ENCODE peak calls at places on chromosomes 13 and 19, in six cellular contexts. One of them, this sample, is unnamed.

GRCh38 chr13:86725105-86725504 is 925.9 kb upstream of the SLITRK6 start:
- DNase-seq in neuronal stem cell: no peak
- DNase-seq in SK-N-SH: peak; percentile 3
- DNase-seq in CD4-positive, CD25-positive, alpha-beta regulatory T cell: no peak
- DNase-seq in tibial artery: no peak
- DNase-seq in pancreas: no peak
- DNase-seq in this sample: peak; percentile 7

GRCh38 chr19:10816691-10817090 is 19.3 kb downstream of the TMED1 start:
- DNase-seq in neuronal stem cell: no peak
- DNase-seq in SK-N-SH: peak; percentile 58
- DNase-seq in CD4-positive, CD25-positive, alpha-beta regulatory T cell: no peak
- DNase-seq in tibial artery: no peak
- DNase-seq in pancreas: no peak
- DNase-seq in this sample: no peak

GRCh38 chr13:92460479-92460878 is 766.1 kb upstream of the GPC6 start:
- DNase-seq in neuronal stem cell: no peak
- DNase-seq in SK-N-SH: no peak
- DNase-seq in CD4-positive, CD25-positive, alpha-beta regulatory T cell: no peak
- DNase-seq in tibial artery: no peak
- DNase-seq in pancreas: peak; percentile 53
- DNase-seq in this sample: no peak

GRCh38 chr19:15337202-15337601 is 4.9 kb upstream of the BRD4 start:
- DNase-seq in neuronal stem cell: no peak
- DNase-seq in SK-N-SH: no peak
- DNase-seq in CD4-positive, CD25-positive, alpha-beta regulatory T cell: no peak
- DNase-seq in tibial artery: peak; percentile 46
- DNase-seq in pancreas: no peak
- DNase-seq in this sample: no peak

GRCh38 chr19:42352216-42352892 is 26.9 kb downstream of the MEGF8 start:
- DNase-seq in neuronal stem cell: peak; percentile 20
- DNase-seq in SK-N-SH: peak; percentile 58
- DNase-seq in CD4-positive, CD25-positive, alpha-beta regulatory T cell: no peak
- DNase-seq in tibial artery: no peak
- DNase-seq in pancreas: no peak
- DNase-seq in this sample: no peak

GRCh38 chr13:33213797-33214196 is 71.8 kb downstream of the STARD13 start:
- DNase-seq in neuronal stem cell: no peak
- DNase-seq in SK-N-SH: no peak
- DNase-seq in CD4-positive, CD25-positive, alpha-beta regulatory T cell: no peak
- DNase-seq in tibial artery: no peak
- DNase-seq in pancreas: no peak
- DNase-seq in this sample: no peak

GRCh38 chr13:112885242-112885781 is 83.7 kb upstream of the MCF2L start:
- DNase-seq in neuronal stem cell: no peak
- DNase-seq in SK-N-SH: no peak
- DNase-seq in CD4-positive, CD25-positive, alpha-beta regulatory T cell: no peak
- DNase-seq in tibial artery: no peak
- DNase-seq in pancreas: no peak
- DNase-seq in this sample: no peak

GRCh38 chr13:85544756-85545155 is 254.5 kb downstream of the SLITRK6 start:
- DNase-seq in neuronal stem cell: no peak
- DNase-seq in SK-N-SH: no peak
- DNase-seq in CD4-positive, CD25-positive, alpha-beta regulatory T cell: no peak
- DNase-seq in tibial artery: no peak
- DNase-seq in pancreas: no peak
- DNase-seq in this sample: no peak

GRCh38 chr13:47650221-47650620 is 350.9 kb downstream of the SUCLA2 start:
- DNase-seq in neuronal stem cell: no peak
- DNase-seq in SK-N-SH: peak; percentile 1
- DNase-seq in CD4-positive, CD25-positive, alpha-beta regulatory T cell: no peak
- DNase-seq in tibial artery: no peak
- DNase-seq in pancreas: no peak
- DNase-seq in this sample: no peak

GRCh38 chr19:14061751-14062557 is at the start of gene PALM3:
- DNase-seq in neuronal stem cell: no peak
- DNase-seq in SK-N-SH: peak; percentile 14
- DNase-seq in CD4-positive, CD25-positive, alpha-beta regulatory T cell: no peak
- DNase-seq in tibial artery: no peak
- DNase-seq in pancreas: peak; percentile 95
- DNase-seq in this sample: no peak

GRCh38 chr13:30193279-30194234 is 113.8 kb downstream of the KATNAL1 start:
- DNase-seq in neuronal stem cell: no peak
- DNase-seq in SK-N-SH: no peak
- DNase-seq in CD4-positive, CD25-positive, alpha-beta regulatory T cell: no peak
- DNase-seq in tibial artery: no peak
- DNase-seq in pancreas: no peak
- DNase-seq in this sample: no peak

GRCh38 chr19:48896191-48896720 is 2.3 kb downstream of the TULP2 start:
- DNase-seq in neuronal stem cell: peak; percentile 53
- DNase-seq in SK-N-SH: peak; percentile 90
- DNase-seq in CD4-positive, CD25-positive, alpha-beta regulatory T cell: peak; percentile 47
- DNase-seq in tibial artery: peak; percentile 57
- DNase-seq in pancreas: peak; percentile 63
- DNase-seq in this sample: no peak

GRCh38 chr19:29378126-29378525 is 147.7 kb upstream of the VSTM2B start:
- DNase-seq in neuronal stem cell: no peak
- DNase-seq in SK-N-SH: no peak
- DNase-seq in CD4-positive, CD25-positive, alpha-beta regulatory T cell: no peak
- DNase-seq in tibial artery: no peak
- DNase-seq in pancreas: no peak
- DNase-seq in this sample: no peak

GRCh38 chr19:30563691-30564090 is 191.5 kb downstream of the ZNF536 start:
- DNase-seq in neuronal stem cell: no peak
- DNase-seq in SK-N-SH: no peak
- DNase-seq in CD4-positive, CD25-positive, alpha-beta regulatory T cell: no peak
- DNase-seq in tibial artery: no peak
- DNase-seq in pancreas: no peak
- DNase-seq in this sample: no peak

GRCh38 chr19:42412223-42412622 is 15.0 kb downstream of the LIPE start:
- DNase-seq in neuronal stem cell: no peak
- DNase-seq in SK-N-SH: peak; percentile 70
- DNase-seq in CD4-positive, CD25-positive, alpha-beta regulatory T cell: no peak
- DNase-seq in tibial artery: no peak
- DNase-seq in pancreas: no peak
- DNase-seq in this sample: no peak

GRCh38 chr13:103063376-103063775 is 2.8 kb downstream of the SLC10A2 start:
- DNase-seq in neuronal stem cell: no peak
- DNase-seq in SK-N-SH: no peak
- DNase-seq in CD4-positive, CD25-positive, alpha-beta regulatory T cell: no peak
- DNase-seq in tibial artery: no peak
- DNase-seq in pancreas: no peak
- DNase-seq in this sample: no peak

GRCh38 chr13:66492479-66492878 is 737.7 kb downstream of the PCDH9 start:
- DNase-seq in neuronal stem cell: no peak
- DNase-seq in SK-N-SH: peak; percentile 4
- DNase-seq in CD4-positive, CD25-positive, alpha-beta regulatory T cell: no peak
- DNase-seq in tibial artery: no peak
- DNase-seq in pancreas: no peak
- DNase-seq in this sample: peak; percentile 20

GRCh38 chr13:66483712-66484111 is 746.4 kb downstream of the PCDH9 start:
- DNase-seq in neuronal stem cell: no peak
- DNase-seq in SK-N-SH: no peak
- DNase-seq in CD4-positive, CD25-positive, alpha-beta regulatory T cell: no peak
- DNase-seq in tibial artery: no peak
- DNase-seq in pancreas: no peak
- DNase-seq in this sample: no peak

GRCh38 chr13:66491241-66491640 is 738.9 kb downstream of the PCDH9 start:
- DNase-seq in neuronal stem cell: no peak
- DNase-seq in SK-N-SH: no peak
- DNase-seq in CD4-positive, CD25-positive, alpha-beta regulatory T cell: no peak
- DNase-seq in tibial artery: no peak
- DNase-seq in pancreas: no peak
- DNase-seq in this sample: no peak

GRCh38 chr13:66489586-66489985 is 740.5 kb downstream of the PCDH9 start:
- DNase-seq in neuronal stem cell: no peak
- DNase-seq in SK-N-SH: no peak
- DNase-seq in CD4-positive, CD25-positive, alpha-beta regulatory T cell: no peak
- DNase-seq in tibial artery: no peak
- DNase-seq in pancreas: no peak
- DNase-seq in this sample: no peak

DNA sequence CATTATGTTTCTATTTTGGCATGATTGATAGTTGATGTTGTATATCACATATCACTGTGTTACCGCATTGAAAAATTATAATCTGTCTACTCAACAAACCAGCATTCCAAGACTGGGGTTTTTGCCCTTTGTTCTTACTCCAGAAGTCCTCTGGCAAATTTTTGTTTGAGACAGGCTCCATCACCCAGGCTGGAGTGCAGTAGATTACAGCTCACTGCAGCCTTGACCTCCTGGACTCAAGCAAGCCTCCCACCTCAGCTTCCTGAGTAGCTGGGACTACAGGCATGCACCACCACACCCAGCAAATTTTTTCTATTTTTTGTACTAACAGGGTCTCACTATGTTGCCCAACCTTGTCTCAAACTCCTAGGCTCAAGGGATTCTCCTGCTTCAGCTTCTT is 741.0 kb downstream of the PCDH9 start:
- DNase-seq in neuronal stem cell: no peak
- DNase-seq in SK-N-SH: no peak
- DNase-seq in CD4-positive, CD25-positive, alpha-beta regulatory T cell: no peak
- DNase-seq in tibial artery: no peak
- DNase-seq in pancreas: no peak
- DNase-seq in this sample: no peak
- H3K4me3 ChIP-seq in neuronal stem cell: no peak overlapping the region
- H3K4me3 ChIP-seq in SK-N-SH: no peak overlapping the region
- H3K4me3 ChIP-seq in CD4-positive, CD25-positive, alpha-beta regulatory T cell: no peak overlapping the region
- H3K4me3 ChIP-seq in tibial artery: no peak overlapping the region
- H3K4me3 ChIP-seq in pancreas: no peak overlapping the region
- H3K4me3 ChIP-seq in this sample: no peak overlapping the region

DNA sequence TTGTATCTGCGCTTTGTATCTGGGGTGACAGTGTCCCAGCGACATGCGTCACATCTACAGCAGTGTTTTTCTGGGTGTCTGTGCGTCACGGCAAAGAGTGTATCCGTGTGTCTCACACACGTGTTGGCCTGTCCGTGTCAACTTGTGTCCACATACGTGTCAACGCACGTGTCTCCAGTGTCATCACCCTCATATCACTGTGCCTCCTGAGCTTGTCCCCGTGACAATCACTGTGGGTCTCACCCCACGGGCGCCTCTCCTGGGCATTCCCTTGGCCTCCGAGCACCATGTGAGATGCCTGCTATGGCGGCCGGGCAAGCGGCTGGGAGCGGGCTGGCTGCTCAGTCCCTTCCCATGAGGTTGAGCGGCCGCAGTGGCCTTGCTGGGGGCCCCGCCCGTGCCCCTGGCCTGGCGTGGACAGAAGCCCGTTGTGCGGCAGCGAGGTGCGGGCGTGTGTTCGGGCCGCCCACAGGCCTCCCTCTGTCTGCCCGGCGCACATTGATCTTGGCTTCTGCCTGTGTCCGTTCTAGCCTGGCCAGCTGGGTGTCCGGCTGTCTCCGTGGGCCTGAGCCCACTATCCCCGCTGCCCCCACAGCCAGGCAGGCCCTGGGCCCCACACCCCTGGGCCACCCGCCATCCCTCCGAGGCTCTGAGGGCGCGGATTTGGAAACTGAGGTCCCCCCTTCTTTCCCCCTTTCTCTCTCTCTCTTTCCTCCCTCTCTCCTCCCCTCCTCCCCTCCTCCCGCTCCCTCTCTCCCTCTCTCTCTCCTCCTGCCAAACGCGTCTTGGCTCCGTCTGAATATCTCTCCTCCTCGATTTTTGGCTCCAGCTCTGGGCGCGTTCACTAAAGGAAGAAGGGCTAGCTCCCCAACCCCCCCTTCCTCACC is 6.5 kb downstream of the NFIX start:
- DNase-seq in neuronal stem cell: no peak
- DNase-seq in SK-N-SH: no peak
- DNase-seq in CD4-positive, CD25-positive, alpha-beta regulatory T cell: no peak
- DNase-seq in tibial artery: peak; percentile 87
- DNase-seq in pancreas: peak; percentile 37
- DNase-seq in this sample: no peak
- H3K4me1 ChIP-seq in neuronal stem cell: no peaks in the 10 kb centered on the region
- H3K4me1 ChIP-seq in SK-N-SH: peaks cover 6% of the 10 kb centered on the region
- H3K4me1 ChIP-seq in CD4-positive, CD25-positive, alpha-beta regulatory T cell: no peaks in the 10 kb centered on the region
- H3K4me1 ChIP-seq in tibial artery: peaks cover 95% of the 10 kb centered on the region
- H3K4me1 ChIP-seq in pancreas: peaks cover 15% of the 10 kb centered on the region
- H3K4me1 ChIP-seq in this sample: no peaks in the 10 kb centered on the region

DNA sequence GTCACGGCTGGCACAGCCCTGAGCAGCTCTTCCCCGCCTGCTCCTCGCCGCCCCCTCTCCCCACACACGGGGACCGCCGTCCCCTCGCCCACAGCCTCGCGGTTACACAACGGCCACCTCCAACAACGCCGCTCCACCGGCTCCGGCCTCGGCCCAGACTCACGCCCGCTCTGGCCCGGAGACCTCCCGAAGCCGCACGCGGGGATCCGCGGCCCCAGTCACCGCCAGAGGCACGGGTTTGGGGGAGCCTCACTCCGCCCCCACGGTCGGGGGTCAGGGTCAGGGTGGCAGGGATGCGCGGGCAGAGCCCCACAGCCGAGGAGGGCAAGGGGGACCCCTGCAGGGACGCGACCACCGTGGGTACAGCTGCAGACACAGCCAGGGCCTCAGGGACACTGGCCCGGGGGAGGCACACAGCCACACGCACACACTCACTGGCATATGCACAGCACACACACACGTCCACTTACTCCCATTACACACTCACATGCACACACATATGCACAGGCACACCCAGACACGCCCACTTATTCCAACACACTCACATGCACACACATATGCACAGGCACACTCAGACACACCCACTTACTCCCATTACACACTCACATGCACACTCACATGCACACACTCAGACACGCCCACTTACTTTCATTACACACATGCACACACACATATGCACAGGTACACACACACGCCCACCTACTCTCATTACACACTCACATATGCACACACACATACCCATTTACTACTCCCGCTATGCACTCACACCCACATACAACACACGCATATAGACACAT is 1.6 kb downstream of the TTYH1 start:
- DNase-seq in neuronal stem cell: no peak
- DNase-seq in SK-N-SH: no peak
- DNase-seq in CD4-positive, CD25-positive, alpha-beta regulatory T cell: no peak
- DNase-seq in tibial artery: no peak
- DNase-seq in pancreas: no peak
- DNase-seq in this sample: no peak
- H3K27ac ChIP-seq in neuronal stem cell: peak overlapping the region; percentile 91
- H3K27ac ChIP-seq in SK-N-SH: no peak overlapping the region
- H3K27ac ChIP-seq in CD4-positive, CD25-positive, alpha-beta regulatory T cell: no peak overlapping the region
- H3K27ac ChIP-seq in tibial artery: no peak overlapping the region
- H3K27ac ChIP-seq in pancreas: no peak overlapping the region
- H3K27ac ChIP-seq in this sample: no peak overlapping the region

GRCh38 chr19:40613669-40614594 is 12.8 kb downstream of the LTBP4 start:
- DNase-seq in neuronal stem cell: no peak
- DNase-seq in SK-N-SH: no peak
- DNase-seq in CD4-positive, CD25-positive, alpha-beta regulatory T cell: peak; percentile 93
- DNase-seq in tibial artery: peak; percentile 84
- DNase-seq in pancreas: peak; percentile 39
- DNase-seq in this sample: no peak

GRCh38 chr19:40611096-40611495 is 9.9 kb downstream of the LTBP4 start:
- DNase-seq in neuronal stem cell: no peak
- DNase-seq in SK-N-SH: no peak
- DNase-seq in CD4-positive, CD25-positive, alpha-beta regulatory T cell: peak; percentile 49
- DNase-seq in tibial artery: no peak
- DNase-seq in pancreas: no peak
- DNase-seq in this sample: no peak

GRCh38 chr19:40614595-40615411 is 13.6 kb downstream of the LTBP4 start:
- DNase-seq in neuronal stem cell: peak; percentile 86
- DNase-seq in SK-N-SH: peak; percentile 51
- DNase-seq in CD4-positive, CD25-positive, alpha-beta regulatory T cell: peak; percentile 82
- DNase-seq in tibial artery: peak; percentile 92
- DNase-seq in pancreas: peak; percentile 19
- DNase-seq in this sample: no peak

GRCh38 chr19:40611900-40612698 is 10.9 kb downstream of the LTBP4 start:
- DNase-seq in neuronal stem cell: no peak
- DNase-seq in SK-N-SH: no peak
- DNase-seq in CD4-positive, CD25-positive, alpha-beta regulatory T cell: no peak
- DNase-seq in tibial artery: no peak
- DNase-seq in pancreas: no peak
- DNase-seq in this sample: no peak

GRCh38 chr19:40612831-40613668 is 11.9 kb downstream of the LTBP4 start:
- DNase-seq in neuronal stem cell: no peak
- DNase-seq in SK-N-SH: peak; percentile 71
- DNase-seq in CD4-positive, CD25-positive, alpha-beta regulatory T cell: peak; percentile 70
- DNase-seq in tibial artery: no peak
- DNase-seq in pancreas: peak; percentile 7
- DNase-seq in this sample: no peak
- H3K4me3 ChIP-seq in neuronal stem cell: no peak overlapping the region
- H3K4me3 ChIP-seq in SK-N-SH: no peak overlapping the region
- H3K4me3 ChIP-seq in CD4-positive, CD25-positive, alpha-beta regulatory T cell: peak overlapping the region; percentile 70
- H3K4me3 ChIP-seq in tibial artery: peak overlapping the region; percentile 63
- H3K4me3 ChIP-seq in pancreas: peak overlapping the region; percentile 39
- H3K4me3 ChIP-seq in this sample: peak overlapping the region; percentile 64